ENCODE peak calls at places on chromosomes 4 and X, in ten cellular contexts. Q is activated B cell treated with CpG ODN at 0.5 μM for 24 hours, S is endodermal cell, M is OCI-LY7, I is HFFc6, L is GM12865, Z is suprapubic skin, D is psoas muscle, J is body of pancreas, Y is Calu3. E is an unnamed sample.
A peak's percentile ranks its signal among the peaks of the same experiment; 100 is the strongest.

GRCh38 chr4:79526970-79527565 is 119.0 kb upstream of the GK2 start:
- DNase-seq in Y (no peak), J (no peak), M (no peak), I (no peak), L (no peak), D (no peak), Z (no peak), S (no peak), Q (no peak), E (no peak)

GRCh38 chrX:149903889-149904748 is 23.1 kb downstream of the MAGEA8 start:
- DNase-seq in Z (no peak), S (no peak), Q (no peak), I (no peak), M (no peak), Y (no peak), D (no peak), L (peak; percentile 46), J (no peak), E (no peak)

GRCh38 chrX:38006778-38007177 is 425 bp downstream of the SYTL5 start:
- DNase-seq in Y (no peak), D (no peak), I (no peak), S (no peak), Z (no peak), J (no peak), Q (no peak), L (no peak), M (no peak), E (no peak)

GRCh38 chr4:8495803-8496202 is 55.2 kb downstream of the TRMT44 start:
- DNase-seq in Y (no peak), S (peak; percentile 65), I (no peak), Z (no peak), D (no peak), Q (no peak), L (no peak), J (no peak), M (no peak), E (no peak)

GRCh38 chr4:78002260-78002659 is 54.9 kb upstream of the FRAS1 start:
- DNase-seq in Q (no peak), S (no peak), Y (no peak), D (no peak), M (no peak), L (no peak), J (no peak), Z (no peak), I (no peak), E (no peak)

GRCh38 chr4:17468638-17469221 is 43.2 kb downstream of the QDPR start:
- DNase-seq in Q (no peak), M (peak; percentile 15), L (peak; percentile 41), Y (peak; percentile 4), J (no peak), S (peak; percentile 64), Z (no peak), D (no peak), I (peak; percentile 39), E (no peak)

GRCh38 chr4:38831653-38832052 is 25.0 kb downstream of the TLR6 start:
- DNase-seq in S (no peak), Z (no peak), Y (no peak), L (no peak), M (no peak), Q (no peak), D (no peak), J (no peak), I (peak; percentile 6), E (no peak)

GRCh38 chr4:99117876-99118693 is 26.0 kb downstream of the ADH4 start:
- DNase-seq in J (no peak), I (no peak), L (peak; percentile 2), Z (no peak), M (peak; percentile 24), Y (no peak), Q (no peak), D (no peak), S (no peak), E (no peak)

GRCh38 chr4:186621959-186622553 is 66.7 kb upstream of the MTNR1A start:
- DNase-seq in S (no peak), D (no peak), I (peak; percentile 93), Y (no peak), J (no peak), Z (no peak), M (no peak), Q (no peak), L (no peak), E (no peak)

GRCh38 chrX:44202596-44202995 is 140.9 kb downstream of the EFHC2 start:
- DNase-seq in D (no peak), I (no peak), J (no peak), Y (no peak), Q (no peak), L (no peak), M (no peak), S (no peak), Z (no peak), E (no peak)

GRCh38 chrX:44203791-44204190 is 139.7 kb downstream of the EFHC2 start:
- DNase-seq in D (no peak), Q (no peak), S (no peak), I (no peak), Z (no peak), L (no peak), J (no peak), Y (peak; percentile 24), M (no peak), E (no peak)
- TF ChIP-seq CTCF in D (no peak), Q (no peak), S (peak; percentile 68), I (no peak), Z (no peak), L (no peak), J (no peak), Y (no peak), M (peak; percentile 21), E (no peak)

GRCh38 chrX:76555816-76556215 is 128.3 kb downstream of the MAGEE1 start:
- DNase-seq in Z (no peak), Q (no peak), J (no peak), S (peak; percentile 81), I (peak; percentile 0), D (no peak), Y (peak; percentile 5), L (peak; percentile 58), M (peak; percentile 61), E (peak; percentile 35)
- TF ChIP-seq CTCF in Z (no peak), Q (no peak), J (no peak), S (peak; percentile 74), I (peak; percentile 35), D (no peak), Y (no peak), L (no peak), M (peak; percentile 72), E (no peak)

GRCh38 chrX:34332336-34332735 is 200.2 kb upstream of the FAM47A start:
- DNase-seq in Y (no peak), S (no peak), J (no peak), D (no peak), L (no peak), Q (no peak), I (no peak), M (no peak), Z (no peak), E (no peak)
- TF ChIP-seq CTCF in Y (no peak), S (peak; percentile 80), J (no peak), D (peak; percentile 5), L (no peak), Q (no peak), I (peak; percentile 46), M (peak; percentile 54), Z (no peak), E (peak; percentile 55)

GRCh38 chr4:12979797-12980196 is 504.3 kb downstream of the RAB28 start:
- DNase-seq in M (no peak), L (no peak), S (no peak), J (no peak), D (no peak), Z (no peak), Y (no peak), Q (no peak), I (no peak), E (no peak)
- TF ChIP-seq CTCF in M (no peak), L (no peak), S (no peak), J (no peak), D (no peak), Z (no peak), Y (no peak), Q (no peak), I (no peak), E (no peak)

DNA sequence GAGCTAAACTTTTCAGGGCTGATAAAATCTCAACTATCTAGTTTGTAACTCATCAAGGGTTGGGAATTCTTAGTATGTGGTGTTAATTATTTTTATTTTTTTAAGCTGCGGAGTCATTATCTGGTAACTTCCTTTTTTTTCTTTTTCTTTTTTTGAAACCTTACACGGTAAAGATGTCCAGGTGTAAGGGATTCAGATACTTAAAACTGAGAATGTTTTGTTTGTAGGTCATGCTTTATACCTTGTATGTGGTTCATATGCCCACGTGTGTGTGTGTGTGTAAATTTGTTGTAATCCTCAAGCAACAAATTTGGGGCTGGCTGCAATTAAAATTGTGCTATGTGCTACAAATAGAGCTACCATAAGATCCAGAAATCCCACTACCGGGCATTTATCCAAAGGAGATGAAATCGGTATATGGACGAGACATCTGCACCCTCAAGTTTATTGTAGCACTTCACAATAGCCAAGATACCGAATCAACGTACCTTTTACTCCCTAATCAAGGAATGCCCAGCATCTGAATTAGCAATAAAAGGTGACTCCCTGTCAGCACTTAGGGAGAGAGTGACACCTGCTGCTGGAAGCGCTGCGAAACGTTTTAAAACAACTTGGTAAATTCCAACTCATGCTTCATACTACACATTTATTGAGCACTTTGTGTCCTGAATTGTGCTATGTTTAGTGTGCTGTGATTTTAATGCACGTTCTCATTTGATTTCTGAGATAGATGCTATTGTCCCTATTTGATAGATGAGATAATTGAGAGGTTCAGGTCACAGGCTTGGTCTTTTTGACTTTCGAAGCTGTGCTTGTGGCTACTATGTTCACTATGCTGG is 16.1 kb downstream of the MSMO1 start:
- DNase-seq in M (peak; percentile 42), Q (no peak), Z (no peak), D (no peak), Y (no peak), S (peak; percentile 67), J (no peak), L (peak; percentile 21), I (no peak), E (no peak)
- TF ChIP-seq CTCF in M (peak; percentile 78), Q (no peak), Z (no peak), D (no peak), Y (no peak), S (peak; percentile 71), J (no peak), L (peak; percentile 4), I (peak; percentile 55), E (peak; percentile 43)

DNA sequence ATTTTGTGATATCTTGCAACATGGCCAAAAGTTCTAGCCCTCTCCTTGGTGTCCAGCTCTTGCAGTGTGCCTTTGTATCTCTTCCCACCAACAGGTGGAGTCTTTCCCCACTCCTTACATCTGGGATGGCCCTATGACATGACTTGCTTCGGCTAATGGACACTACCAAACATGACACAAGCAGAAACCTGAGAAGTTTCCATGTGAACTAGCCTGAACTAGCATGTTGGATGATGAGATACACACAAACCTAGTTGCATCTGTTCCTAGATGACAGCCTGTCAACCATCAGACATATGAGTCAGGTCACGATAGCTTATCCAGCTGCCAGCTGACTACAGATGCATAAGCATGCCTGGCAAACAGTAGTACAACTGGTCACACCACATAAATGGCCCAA is 207.5 kb upstream of the FTHL17 start:
- DNase-seq in Y (peak; percentile 8), M (no peak), S (peak; percentile 51), J (no peak), Q (no peak), Z (no peak), I (peak; percentile 9), L (peak; percentile 2), D (no peak), E (no peak)
- TF ChIP-seq CTCF in Y (no peak), M (peak; percentile 42), S (peak; percentile 73), J (no peak), Q (no peak), Z (no peak), I (peak; percentile 59), L (no peak), D (peak; percentile 18), E (peak; percentile 39)

E was measured in neural crest cell.